ENCODE peak calls at places on chromosome 14, in four cellular contexts. One of them, this sample, is unnamed.
A peak's percentile ranks its signal among the peaks of the same experiment; 100 is the strongest.

GRCh38 chr14:22689186-22689585 is 45.0 kb upstream of the OR6J1 start:
- DNase-seq in HepG2: peak; percentile 91
- DNase-seq in GM12878: no peak
- DNase-seq in SK-N-SH: no peak
- DNase-seq in this sample: peak; percentile 92

GRCh38 chr14:68669644-68670343 is 123.1 kb downstream of the ZFP36L1 start:
- DNase-seq in HepG2: no peak
- DNase-seq in SK-N-SH: no peak
- DNase-seq in GM12878: no peak
- DNase-seq in this sample: no peak

GRCh38 chr14:50000215-50001145 is 107.6 kb downstream of the ARF6 start:
- DNase-seq in SK-N-SH: peak; percentile 58
- DNase-seq in GM12878: no peak
- DNase-seq in HepG2: peak; percentile 36
- DNase-seq in this sample: peak; percentile 84

GRCh38 chr14:95319312-95320075 is at the start of gene CLMN:
- DNase-seq in HepG2: no peak
- DNase-seq in GM12878: no peak
- DNase-seq in SK-N-SH: peak; percentile 89
- DNase-seq in this sample: peak; percentile 4

GRCh38 chr14:46651526-46652144 is at the start of gene RPL10L:
- DNase-seq in SK-N-SH: peak; percentile 7
- DNase-seq in HepG2: no peak
- DNase-seq in GM12878: no peak
- DNase-seq in this sample: no peak

GRCh38 chr14:88421286-88421685 is 35.8 kb downstream of the SPATA7 start:
- DNase-seq in SK-N-SH: no peak
- DNase-seq in HepG2: no peak
- DNase-seq in GM12878: no peak
- DNase-seq in this sample: peak; percentile 32

GRCh38 chr14:70885343-70886014 is 21.8 kb upstream of the PCNX1 start:
- DNase-seq in SK-N-SH: peak; percentile 39
- DNase-seq in GM12878: no peak
- DNase-seq in HepG2: no peak
- DNase-seq in this sample: no peak

GRCh38 chr14:103690332-103690731 is 24.9 kb downstream of the XRCC3 start:
- DNase-seq in GM12878: no peak
- DNase-seq in HepG2: no peak
- DNase-seq in SK-N-SH: no peak
- DNase-seq in this sample: no peak

GRCh38 chr14:90419200-90419599 is 22.4 kb downstream of the CALM1 start:
- DNase-seq in SK-N-SH: no peak
- DNase-seq in GM12878: no peak
- DNase-seq in HepG2: no peak
- DNase-seq in this sample: peak; percentile 98

GRCh38 chr14:51807355-51807754 is 53.1 kb upstream of the GNG2 start:
- DNase-seq in GM12878: no peak
- DNase-seq in SK-N-SH: no peak
- DNase-seq in HepG2: no peak
- DNase-seq in this sample: peak; percentile 56

GRCh38 chr14:38790916-38791315 is 312.1 kb downstream of the SEC23A start:
- DNase-seq in GM12878: no peak
- DNase-seq in HepG2: no peak
- DNase-seq in SK-N-SH: no peak
- DNase-seq in this sample: no peak

GRCh38 chr14:49975286-49975685 is 82.4 kb downstream of the ARF6 start:
- DNase-seq in HepG2: no peak
- DNase-seq in SK-N-SH: no peak
- DNase-seq in GM12878: no peak
- DNase-seq in this sample: peak; percentile 93

GRCh38 chr14:65958664-65959562 is 527.3 kb upstream of the CCDC196 start:
- DNase-seq in GM12878: no peak
- DNase-seq in SK-N-SH: peak; percentile 49
- DNase-seq in HepG2: peak; percentile 16
- DNase-seq in this sample: peak; percentile 18

GRCh38 chr14:49687942-49688700 is at the start of gene POLE2:
- DNase-seq in HepG2: peak; percentile 55
- DNase-seq in SK-N-SH: peak; percentile 93
- DNase-seq in GM12878: no peak
- DNase-seq in this sample: peak; percentile 47

GRCh38 chr14:61558271-61558670 is 137.0 kb upstream of the HIF1A start:
- DNase-seq in SK-N-SH: no peak
- DNase-seq in HepG2: no peak
- DNase-seq in GM12878: no peak
- DNase-seq in this sample: no peak

GRCh38 chr14:61559641-61560201 is 135.6 kb upstream of the HIF1A start:
- DNase-seq in GM12878: no peak
- DNase-seq in HepG2: peak; percentile 95
- DNase-seq in SK-N-SH: peak; percentile 40
- DNase-seq in this sample: no peak

GRCh38 chr14:61561657-61562276 is 133.5 kb upstream of the HIF1A start:
- DNase-seq in GM12878: no peak
- DNase-seq in SK-N-SH: peak; percentile 46
- DNase-seq in HepG2: peak; percentile 94
- DNase-seq in this sample: peak; percentile 99

GRCh38 chr14:61561144-61561543 is 134.2 kb upstream of the HIF1A start:
- DNase-seq in GM12878: no peak
- DNase-seq in SK-N-SH: peak; percentile 47
- DNase-seq in HepG2: peak; percentile 42
- DNase-seq in this sample: peak; percentile 77

DNA sequence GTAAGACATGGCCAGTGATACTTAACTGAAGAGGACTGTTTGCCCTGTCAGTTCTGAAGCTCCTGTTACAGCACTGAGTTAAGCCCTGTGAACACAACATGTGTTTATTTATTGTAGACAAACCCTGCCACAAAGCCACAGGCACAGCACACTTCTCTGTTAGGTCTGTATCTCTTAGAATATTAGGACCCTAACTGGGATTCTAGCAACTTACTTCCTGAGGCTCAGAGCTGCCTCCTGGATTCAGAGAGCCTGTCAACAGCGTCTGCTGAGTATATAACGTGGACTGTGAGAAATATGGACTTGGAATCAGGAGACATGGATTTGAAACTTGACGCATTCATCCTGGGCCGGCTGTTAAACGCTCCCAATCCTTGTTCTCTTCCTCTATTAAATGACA is 135.0 kb upstream of the HIF1A start:
- DNase-seq in HepG2: peak; percentile 65
- DNase-seq in GM12878: no peak
- DNase-seq in SK-N-SH: no peak
- DNase-seq in this sample: peak; percentile 61
- TF ChIP-seq MXI1 in HepG2: peak; percentile 22
- TF ChIP-seq MXI1 in GM12878: no peak
- TF ChIP-seq MXI1 in SK-N-SH: no peak
- TF ChIP-seq MXI1 in this sample: no peak

DNA sequence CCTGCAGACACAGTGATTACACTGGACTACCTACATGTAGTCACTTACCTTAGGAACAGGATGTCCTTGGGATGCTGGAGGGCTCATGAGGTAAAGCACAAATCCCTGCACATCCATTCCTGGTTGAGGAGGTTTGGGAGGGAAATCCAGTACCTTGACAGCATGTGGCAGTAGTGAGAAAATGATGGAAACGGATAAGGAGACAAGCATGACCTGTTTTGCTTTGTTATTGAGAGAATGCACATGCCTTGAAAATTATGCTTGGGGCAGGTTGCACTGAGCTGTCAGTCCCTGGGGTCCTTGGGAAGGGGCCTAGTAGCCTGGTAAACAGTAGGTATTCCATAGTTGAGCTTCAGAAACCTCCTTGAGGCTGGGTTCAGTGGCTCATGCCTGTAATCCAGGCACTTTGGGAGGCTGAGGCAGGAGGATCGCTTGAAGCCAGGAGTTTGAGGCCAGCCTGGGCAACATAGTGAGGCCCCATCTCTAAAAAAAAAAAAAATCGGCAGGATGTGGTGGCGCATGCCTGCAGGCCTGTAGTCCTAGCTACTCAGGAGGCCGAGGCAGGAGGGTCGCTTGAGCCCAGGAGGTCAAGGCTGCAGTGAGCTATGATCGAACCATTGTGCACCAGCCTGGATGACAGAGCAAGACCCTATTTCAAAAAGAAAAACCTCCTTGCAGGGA is 2.0 kb upstream of the SLC25A29 start:
- DNase-seq in GM12878: no peak
- DNase-seq in HepG2: no peak
- DNase-seq in SK-N-SH: no peak
- DNase-seq in this sample: no peak
- TF ChIP-seq MXI1 in GM12878: no peak
- TF ChIP-seq MXI1 in HepG2: no peak
- TF ChIP-seq MXI1 in SK-N-SH: peak; percentile 45
- TF ChIP-seq MXI1 in this sample: no peak

DNA sequence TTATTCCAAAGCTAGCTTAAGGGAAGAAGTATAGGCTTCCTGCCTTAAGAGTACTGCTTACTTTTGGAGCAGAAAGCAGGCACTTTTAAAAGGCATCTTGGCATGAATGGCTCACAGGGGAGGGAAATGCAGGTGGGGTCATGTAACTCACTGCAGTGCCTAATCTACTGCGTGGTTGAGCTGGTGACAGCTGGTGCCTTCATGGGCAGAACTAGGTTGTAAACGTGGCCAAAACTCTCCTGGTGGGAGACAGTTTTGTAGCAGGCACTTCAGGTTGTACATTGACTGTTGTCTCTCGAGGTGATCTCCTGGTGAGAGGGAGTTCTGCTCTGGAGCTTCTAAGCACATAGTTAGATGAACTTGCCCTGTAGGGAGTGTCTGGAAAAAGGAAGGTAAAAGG is 962.5 kb downstream of the DIO2 start:
- DNase-seq in HepG2: no peak
- DNase-seq in GM12878: no peak
- DNase-seq in SK-N-SH: no peak
- DNase-seq in this sample: no peak
- TF ChIP-seq MXI1 in HepG2: no peak
- TF ChIP-seq MXI1 in GM12878: no peak
- TF ChIP-seq MXI1 in SK-N-SH: no peak
- TF ChIP-seq MXI1 in this sample: no peak

DNA sequence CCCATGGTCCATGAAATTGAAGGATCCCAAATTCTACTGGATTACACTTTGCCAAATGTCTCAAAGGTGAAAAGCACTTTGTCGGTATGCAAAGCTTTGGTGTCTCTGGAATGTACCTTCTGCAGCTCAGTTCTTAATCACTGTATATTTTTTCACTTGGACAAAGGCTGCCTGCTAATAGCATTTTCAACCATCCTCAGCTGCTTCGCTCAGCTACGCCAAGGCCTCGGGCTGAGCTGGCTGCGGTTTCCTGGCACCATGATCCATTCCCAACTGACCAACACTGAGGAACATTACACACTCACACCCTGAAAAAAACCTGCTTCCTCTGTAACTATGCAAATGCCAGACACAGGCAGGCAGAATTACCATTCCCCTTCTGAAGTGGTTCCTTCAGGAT is 335.2 kb downstream of the DPF3 start:
- DNase-seq in GM12878: no peak
- DNase-seq in SK-N-SH: no peak
- DNase-seq in HepG2: no peak
- DNase-seq in this sample: peak; percentile 56
- TF ChIP-seq MXI1 in GM12878: no peak
- TF ChIP-seq MXI1 in SK-N-SH: no peak
- TF ChIP-seq MXI1 in HepG2: no peak
- TF ChIP-seq MXI1 in this sample: no peak

This sample was measured in IMR-90.